ENCODE peak calls at places on chromosomes 6 and 20, in eight cellular contexts. One of them, this sample, is unnamed.

GRCh38 chr6:107618672-107619071 is 128.8 kb downstream of the SOBP start:
- DNase-seq in tibial nerve: no peak
- DNase-seq in kidney: no peak
- DNase-seq in cardiac muscle cell: no peak
- DNase-seq in AG09309: no peak
- DNase-seq in dorsolateral prefrontal cortex: no peak
- DNase-seq in GM06990: peak; percentile 75
- DNase-seq in cardiac fibroblast: no peak
- DNase-seq in this sample: no peak

GRCh38 chr6:129749749-129750120 is 39.8 kb upstream of the ARHGAP18 start:
- DNase-seq in cardiac fibroblast: peak; percentile 85
- DNase-seq in kidney: no peak
- DNase-seq in tibial nerve: peak; percentile 22
- DNase-seq in dorsolateral prefrontal cortex: no peak
- DNase-seq in cardiac muscle cell: peak; percentile 92
- DNase-seq in AG09309: peak; percentile 68
- DNase-seq in GM06990: no peak
- DNase-seq in this sample: no peak

GRCh38 chr6:5302995-5303622 is 41.8 kb downstream of the FARS2 start:
- DNase-seq in dorsolateral prefrontal cortex: no peak
- DNase-seq in cardiac muscle cell: peak; percentile 27
- DNase-seq in kidney: no peak
- DNase-seq in AG09309: no peak
- DNase-seq in tibial nerve: no peak
- DNase-seq in cardiac fibroblast: peak; percentile 34
- DNase-seq in GM06990: peak; percentile 61
- DNase-seq in this sample: no peak

GRCh38 chr6:143542915-143543314 is 31.4 kb upstream of the FUCA2 start:
- DNase-seq in cardiac fibroblast: no peak
- DNase-seq in tibial nerve: no peak
- DNase-seq in kidney: no peak
- DNase-seq in dorsolateral prefrontal cortex: no peak
- DNase-seq in AG09309: no peak
- DNase-seq in cardiac muscle cell: no peak
- DNase-seq in GM06990: no peak
- DNase-seq in this sample: no peak

GRCh38 chr6:42784739-42785498 is 3.1 kb downstream of the BICRAL start:
- DNase-seq in cardiac muscle cell: no peak
- DNase-seq in cardiac fibroblast: no peak
- DNase-seq in dorsolateral prefrontal cortex: no peak
- DNase-seq in AG09309: no peak
- DNase-seq in GM06990: no peak
- DNase-seq in tibial nerve: no peak
- DNase-seq in kidney: no peak
- DNase-seq in this sample: no peak

GRCh38 chr6:21935142-21935541 is 341.6 kb downstream of the SOX4 start:
- DNase-seq in dorsolateral prefrontal cortex: no peak
- DNase-seq in AG09309: no peak
- DNase-seq in GM06990: no peak
- DNase-seq in cardiac muscle cell: no peak
- DNase-seq in cardiac fibroblast: no peak
- DNase-seq in tibial nerve: no peak
- DNase-seq in kidney: no peak
- DNase-seq in this sample: no peak

GRCh38 chr6:17013701-17014100 is 88.1 kb upstream of the STMND1 start:
- DNase-seq in dorsolateral prefrontal cortex: no peak
- DNase-seq in cardiac fibroblast: peak; percentile 64
- DNase-seq in AG09309: peak; percentile 53
- DNase-seq in GM06990: no peak
- DNase-seq in tibial nerve: no peak
- DNase-seq in kidney: no peak
- DNase-seq in cardiac muscle cell: peak; percentile 60
- DNase-seq in this sample: peak; percentile 51

GRCh38 chr20:13877789-13878188 is 93.0 kb downstream of the NDUFAF5 start:
- DNase-seq in kidney: no peak
- DNase-seq in cardiac muscle cell: no peak
- DNase-seq in cardiac fibroblast: no peak
- DNase-seq in dorsolateral prefrontal cortex: no peak
- DNase-seq in AG09309: no peak
- DNase-seq in tibial nerve: no peak
- DNase-seq in GM06990: no peak
- DNase-seq in this sample: no peak

GRCh38 chr6:170250451-170250850 is 40.4 kb downstream of the DLL1 start:
- DNase-seq in kidney: peak; percentile 15
- DNase-seq in tibial nerve: no peak
- DNase-seq in AG09309: no peak
- DNase-seq in GM06990: no peak
- DNase-seq in cardiac fibroblast: no peak
- DNase-seq in cardiac muscle cell: no peak
- DNase-seq in dorsolateral prefrontal cortex: no peak
- DNase-seq in this sample: no peak

GRCh38 chr20:14951707-14952106 is 614.3 kb upstream of the FLRT3 start:
- DNase-seq in AG09309: peak; percentile 5
- DNase-seq in cardiac muscle cell: peak; percentile 21
- DNase-seq in cardiac fibroblast: peak; percentile 35
- DNase-seq in tibial nerve: no peak
- DNase-seq in kidney: no peak
- DNase-seq in GM06990: no peak
- DNase-seq in dorsolateral prefrontal cortex: no peak
- DNase-seq in this sample: no peak

GRCh38 chr6:42210551-42210950 is 7.1 kb downstream of the MRPS10 start:
- DNase-seq in GM06990: no peak
- DNase-seq in dorsolateral prefrontal cortex: no peak
- DNase-seq in tibial nerve: no peak
- DNase-seq in cardiac muscle cell: no peak
- DNase-seq in kidney: no peak
- DNase-seq in cardiac fibroblast: no peak
- DNase-seq in AG09309: no peak
- DNase-seq in this sample: no peak

GRCh38 chr20:38615283-38615682 is 13.7 kb downstream of the ARHGAP40 start:
- DNase-seq in GM06990: no peak
- DNase-seq in cardiac fibroblast: no peak
- DNase-seq in dorsolateral prefrontal cortex: no peak
- DNase-seq in kidney: no peak
- DNase-seq in tibial nerve: no peak
- DNase-seq in AG09309: no peak
- DNase-seq in cardiac muscle cell: no peak
- DNase-seq in this sample: no peak

GRCh38 chr6:113860165-113860955 is 3.2 kb downstream of the MARCKS start:
- DNase-seq in GM06990: no peak
- DNase-seq in tibial nerve: peak; percentile 65
- DNase-seq in AG09309: no peak
- DNase-seq in cardiac fibroblast: peak; percentile 53
- DNase-seq in kidney: no peak
- DNase-seq in dorsolateral prefrontal cortex: no peak
- DNase-seq in cardiac muscle cell: peak; percentile 66
- DNase-seq in this sample: no peak
- H3K4me3 ChIP-seq in GM06990: no peak overlapping the region
- H3K4me3 ChIP-seq in tibial nerve: peak overlapping the region; percentile 87
- H3K4me3 ChIP-seq in AG09309: peak overlapping the region; percentile 58
- H3K4me3 ChIP-seq in cardiac fibroblast: peak overlapping the region; percentile 26
- H3K4me3 ChIP-seq in kidney: peak overlapping the region; percentile 34
- H3K4me3 ChIP-seq in dorsolateral prefrontal cortex: peak overlapping the region; percentile 74
- H3K4me3 ChIP-seq in cardiac muscle cell: peak overlapping the region; percentile 98
- H3K4me3 ChIP-seq in this sample: peak overlapping the region; percentile 87

DNA sequence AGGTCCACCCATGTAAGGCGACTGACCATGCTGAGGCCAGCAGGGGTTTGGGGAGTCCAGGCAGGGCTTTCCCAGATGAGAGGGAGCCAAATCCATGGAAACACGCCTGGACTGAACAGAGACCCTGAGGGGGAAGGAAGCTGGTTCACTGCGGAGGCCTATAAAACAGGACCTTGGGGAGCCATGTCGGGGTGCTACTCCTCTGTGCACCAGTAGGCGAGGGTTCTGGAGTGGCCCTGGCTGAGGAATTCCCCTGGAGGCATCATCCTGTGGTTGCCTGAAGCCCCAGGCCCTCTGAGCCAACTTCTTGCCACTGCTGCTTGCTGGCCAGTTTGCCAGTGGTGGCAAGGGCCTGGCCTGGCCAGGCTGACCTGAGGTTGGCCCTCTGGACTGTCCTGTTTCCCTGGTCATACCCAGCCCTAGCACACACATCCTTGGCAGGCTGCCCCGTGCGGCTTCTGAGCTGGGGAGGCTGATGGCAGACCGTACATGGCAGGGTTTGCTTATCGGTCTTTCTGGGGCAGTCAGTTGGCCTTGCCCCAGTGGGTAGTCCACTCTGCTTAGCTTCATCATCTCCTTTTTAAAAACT is 2.2 kb upstream of the LRRN4 start:
- DNase-seq in dorsolateral prefrontal cortex: no peak
- DNase-seq in GM06990: no peak
- DNase-seq in cardiac fibroblast: no peak
- DNase-seq in kidney: no peak
- DNase-seq in cardiac muscle cell: no peak
- DNase-seq in tibial nerve: no peak
- DNase-seq in AG09309: no peak
- DNase-seq in this sample: no peak
- TF ChIP-seq CTCF in dorsolateral prefrontal cortex: no peak
- TF ChIP-seq CTCF in GM06990: no peak
- TF ChIP-seq CTCF in cardiac fibroblast: no peak
- TF ChIP-seq CTCF in kidney: no peak
- TF ChIP-seq CTCF in cardiac muscle cell: no peak
- TF ChIP-seq CTCF in tibial nerve: no peak
- TF ChIP-seq CTCF in AG09309: no peak
- TF ChIP-seq CTCF in this sample: no peak

DNA sequence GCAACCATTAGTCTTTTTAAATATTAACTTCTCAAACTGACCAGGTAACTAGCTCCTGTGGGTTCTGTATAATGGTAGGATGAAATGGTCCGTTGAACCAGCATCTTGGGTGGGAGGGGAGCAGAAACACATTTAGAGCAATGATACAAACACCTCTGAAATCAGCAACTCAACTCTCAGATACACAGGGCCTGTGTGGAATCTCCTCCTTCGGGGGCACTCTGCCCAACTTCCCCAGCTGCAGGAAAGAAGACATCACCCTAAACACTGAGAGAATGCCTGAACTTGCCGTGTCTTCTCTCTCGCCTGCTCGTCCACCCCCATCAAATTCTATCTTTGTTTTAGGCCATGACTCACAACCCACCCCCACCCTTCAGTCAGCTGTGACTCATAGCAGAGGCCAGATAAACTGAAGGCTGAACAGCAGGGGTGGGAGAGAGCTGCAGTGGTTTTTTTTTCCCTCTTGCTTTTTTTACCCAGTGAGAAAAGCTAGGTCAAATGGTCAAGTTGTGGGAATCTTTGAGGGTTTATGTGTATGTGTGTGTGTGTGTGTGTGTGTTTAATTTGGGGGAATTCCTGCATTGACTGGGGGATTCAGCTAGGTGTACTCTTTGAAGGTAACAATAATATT is 593.4 kb upstream of the JAG1 start:
- DNase-seq in dorsolateral prefrontal cortex: peak; percentile 46
- DNase-seq in cardiac muscle cell: peak; percentile 96
- DNase-seq in GM06990: peak; percentile 20
- DNase-seq in tibial nerve: peak; percentile 12
- DNase-seq in cardiac fibroblast: peak; percentile 95
- DNase-seq in kidney: peak; percentile 66
- DNase-seq in AG09309: peak; percentile 84
- DNase-seq in this sample: peak; percentile 93
- H3K4me3 ChIP-seq in dorsolateral prefrontal cortex: no peak overlapping the region
- H3K4me3 ChIP-seq in cardiac muscle cell: no peak overlapping the region
- H3K4me3 ChIP-seq in GM06990: no peak overlapping the region
- H3K4me3 ChIP-seq in tibial nerve: no peak overlapping the region
- H3K4me3 ChIP-seq in cardiac fibroblast: no peak overlapping the region
- H3K4me3 ChIP-seq in kidney: no peak overlapping the region
- H3K4me3 ChIP-seq in AG09309: no peak overlapping the region
- H3K4me3 ChIP-seq in this sample: no peak overlapping the region

DNA sequence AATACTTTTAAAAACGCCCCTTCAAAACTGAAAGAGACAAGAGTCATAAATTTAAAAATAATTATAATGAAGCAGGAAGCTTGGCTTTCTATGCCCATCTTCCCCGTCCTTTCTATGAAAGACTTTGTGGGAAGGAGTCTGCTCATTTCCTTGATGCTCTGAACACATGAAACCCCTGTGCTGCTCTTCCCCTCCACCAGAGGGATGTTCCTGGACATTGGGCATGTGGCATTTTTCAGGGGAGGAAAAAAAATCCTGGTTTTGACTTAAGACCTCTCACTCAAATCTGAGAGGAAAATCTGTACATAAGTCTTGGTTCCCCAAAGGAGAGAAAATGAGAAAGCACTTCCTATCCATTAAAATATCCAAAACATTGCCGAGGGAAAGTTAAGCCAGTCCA is 393.0 kb downstream of the PAX1 start:
- DNase-seq in cardiac muscle cell: no peak
- DNase-seq in cardiac fibroblast: no peak
- DNase-seq in GM06990: no peak
- DNase-seq in tibial nerve: no peak
- DNase-seq in kidney: no peak
- DNase-seq in dorsolateral prefrontal cortex: no peak
- DNase-seq in AG09309: no peak
- DNase-seq in this sample: no peak
- TF ChIP-seq CTCF in cardiac muscle cell: no peak
- TF ChIP-seq CTCF in cardiac fibroblast: no peak
- TF ChIP-seq CTCF in GM06990: no peak
- TF ChIP-seq CTCF in tibial nerve: no peak
- TF ChIP-seq CTCF in kidney: no peak
- TF ChIP-seq CTCF in dorsolateral prefrontal cortex: no peak
- TF ChIP-seq CTCF in AG09309: no peak
- TF ChIP-seq CTCF in this sample: no peak

DNA sequence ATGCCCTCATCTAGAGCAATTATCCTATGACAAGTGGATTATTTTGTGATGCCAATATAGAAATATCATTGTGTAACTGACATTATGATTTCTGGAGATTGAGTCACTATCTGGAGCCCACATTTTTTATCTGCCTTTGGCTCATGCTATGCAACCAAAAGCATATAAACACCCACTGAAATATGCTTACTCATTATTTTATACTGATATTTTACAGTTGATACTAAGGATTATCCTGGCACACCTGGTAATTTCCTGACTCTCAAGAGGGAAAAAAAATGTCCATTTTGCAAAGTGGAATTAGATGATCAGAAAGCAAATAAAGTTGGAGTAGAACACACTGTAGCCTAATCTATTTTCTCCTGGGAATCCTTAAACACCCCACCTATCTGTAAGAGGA is 154.5 kb downstream of the PKHD1 start:
- DNase-seq in kidney: no peak
- DNase-seq in tibial nerve: no peak
- DNase-seq in dorsolateral prefrontal cortex: no peak
- DNase-seq in cardiac muscle cell: no peak
- DNase-seq in GM06990: no peak
- DNase-seq in AG09309: no peak
- DNase-seq in cardiac fibroblast: no peak
- DNase-seq in this sample: no peak
- H3K4me3 ChIP-seq in kidney: no peak overlapping the region
- H3K4me3 ChIP-seq in tibial nerve: no peak overlapping the region
- H3K4me3 ChIP-seq in dorsolateral prefrontal cortex: no peak overlapping the region
- H3K4me3 ChIP-seq in cardiac muscle cell: no peak overlapping the region
- H3K4me3 ChIP-seq in GM06990: no peak overlapping the region
- H3K4me3 ChIP-seq in AG09309: no peak overlapping the region
- H3K4me3 ChIP-seq in cardiac fibroblast: no peak overlapping the region
- H3K4me3 ChIP-seq in this sample: no peak overlapping the region

GRCh38 chr20:57278457-57278856 is 12.0 kb upstream of the BMP7 start:
- DNase-seq in dorsolateral prefrontal cortex: no peak
- DNase-seq in cardiac fibroblast: no peak
- DNase-seq in kidney: no peak
- DNase-seq in GM06990: no peak
- DNase-seq in cardiac muscle cell: no peak
- DNase-seq in tibial nerve: no peak
- DNase-seq in AG09309: no peak
- DNase-seq in this sample: no peak
- TF ChIP-seq CTCF in dorsolateral prefrontal cortex: no peak
- TF ChIP-seq CTCF in cardiac fibroblast: no peak
- TF ChIP-seq CTCF in kidney: no peak
- TF ChIP-seq CTCF in GM06990: no peak
- TF ChIP-seq CTCF in cardiac muscle cell: no peak
- TF ChIP-seq CTCF in tibial nerve: no peak
- TF ChIP-seq CTCF in AG09309: no peak
- TF ChIP-seq CTCF in this sample: no peak

GRCh38 chr6:54011277-54011648 is 100.0 kb upstream of the MLIP start:
- DNase-seq in GM06990: no peak
- DNase-seq in cardiac fibroblast: no peak
- DNase-seq in AG09309: no peak
- DNase-seq in cardiac muscle cell: no peak
- DNase-seq in dorsolateral prefrontal cortex: no peak
- DNase-seq in kidney: no peak
- DNase-seq in tibial nerve: no peak
- DNase-seq in this sample: no peak
- H3K4me3 ChIP-seq in GM06990: no peak overlapping the region
- H3K4me3 ChIP-seq in cardiac fibroblast: no peak overlapping the region
- H3K4me3 ChIP-seq in AG09309: no peak overlapping the region
- H3K4me3 ChIP-seq in cardiac muscle cell: no peak overlapping the region
- H3K4me3 ChIP-seq in dorsolateral prefrontal cortex: no peak overlapping the region
- H3K4me3 ChIP-seq in kidney: peak overlapping the region; percentile 43
- H3K4me3 ChIP-seq in tibial nerve: no peak overlapping the region
- H3K4me3 ChIP-seq in this sample: no peak overlapping the region